ENCODE peak calls at places on chromosome 11, in ten cellular contexts. X, H, K, P, N, J, C, Y, U and F are unnamed samples.

GRCh38 chr11:90847268-90847886 is 624.5 kb upstream of the CHORDC1 start:
- DNase-seq in X (no peak), H (no peak), K (no peak), P (no peak), N (no peak), J (no peak), C (no peak), Y (no peak), U (no peak), F (no peak)

GRCh38 chr11:34970480-34970879 is 54.1 kb downstream of the PDHX start:
- DNase-seq in X (no peak), H (no peak), K (no peak), P (peak), N (no peak), J (no peak), C (no peak), Y (no peak), U (no peak), F (no peak)

GRCh38 chr11:118526688-118527087 is 586 bp upstream of the TTC36 start:
- DNase-seq in X (no peak), H (no peak), K (no peak), P (no peak), N (no peak), J (no peak), C (no peak), Y (no peak), U (no peak), F (no peak)

GRCh38 chr11:118211006-118211405 is 13.8 kb downstream of the JAML start:
- DNase-seq in X (no peak), H (peak), K (peak), P (peak), N (no peak), J (no peak), C (no peak), Y (no peak), U (no peak), F (no peak)

GRCh38 chr11:80533463-80533862 is 1092.6 kb upstream of the TENM4 start:
- DNase-seq in X (no peak), H (no peak), K (no peak), P (no peak), N (no peak), J (no peak), C (no peak), Y (no peak), U (no peak), F (no peak)

GRCh38 chr11:60978546-60979380 is 7.3 kb downstream of the CD6 start:
- DNase-seq in X (no peak), H (no peak), K (no peak), P (no peak), N (no peak), J (no peak), C (peak), Y (no peak), U (no peak), F (no peak)

GRCh38 chr11:86704710-86705109 is 32.3 kb upstream of the ME3 start:
- DNase-seq in X (no peak), H (no peak), K (no peak), P (no peak), N (no peak), J (no peak), C (no peak), Y (no peak), U (no peak), F (no peak)

GRCh38 chr11:1863352-1864215 is 10.7 kb downstream of the LSP1 start:
- DNase-seq in X (peak), H (peak), K (peak), P (peak), N (peak), J (no peak), C (no peak), Y (peak), U (peak), F (peak)

GRCh38 chr11:26331911-26332571 is at the start of gene ANO3:
- DNase-seq in X (peak), H (peak), K (peak), P (peak), N (no peak), J (no peak), C (peak), Y (peak), U (peak), F (peak)

GRCh38 chr11:72844356-72844755 is 30.1 kb downstream of the ATG16L2 start:
- DNase-seq in X (no peak), H (no peak), K (no peak), P (peak), N (no peak), J (no peak), C (no peak), Y (no peak), U (peak), F (no peak)

GRCh38 chr11:16917941-16918340 is 96.3 kb downstream of the PLEKHA7 start:
- DNase-seq in X (no peak), H (no peak), K (peak), P (no peak), N (no peak), J (no peak), C (no peak), Y (no peak), U (no peak), F (no peak)

GRCh38 chr11:12212181-12212820 is 101.9 kb downstream of the MICAL2 start:
- DNase-seq in X (no peak), H (no peak), K (no peak), P (peak), N (no peak), J (no peak), C (no peak), Y (no peak), U (no peak), F (no peak)

GRCh38 chr11:129804012-129804411 is 11.6 kb upstream of the TMEM45B start:
- DNase-seq in X (no peak), H (no peak), K (no peak), P (no peak), N (no peak), J (no peak), C (no peak), Y (no peak), U (no peak), F (no peak)

GRCh38 chr11:46658259-46658658 is 40.9 kb downstream of the ATG13 start:
- DNase-seq in X (peak), H (peak), K (peak), P (peak), N (no peak), J (no peak), C (no peak), Y (no peak), U (peak), F (no peak)

GRCh38 chr11:99535819-99536218 is 515.1 kb downstream of the CNTN5 start:
- DNase-seq in X (no peak), H (no peak), K (no peak), P (no peak), N (no peak), J (no peak), C (no peak), Y (no peak), U (no peak), F (no peak)

GRCh38 chr11:67436459-67437081 is 912 bp downstream of the PTPRCAP start:
- DNase-seq in X (no peak), H (no peak), K (peak), P (no peak), N (no peak), J (peak), C (peak), Y (peak), U (peak), F (no peak)

GRCh38 chr11:129854229-129854805 is 38.7 kb downstream of the TMEM45B start:
- DNase-seq in X (no peak), H (no peak), K (no peak), P (peak), N (no peak), J (no peak), C (no peak), Y (no peak), U (no peak), F (no peak)

GRCh38 chr11:45500457-45500856 is 165.0 kb downstream of the CHST1 start:
- DNase-seq in X (no peak), H (no peak), K (peak), P (no peak), N (no peak), J (no peak), C (no peak), Y (no peak), U (no peak), F (no peak)

GRCh38 chr11:82796970-82797594 is 63.4 kb upstream of the FAM181B start:
- DNase-seq in X (peak), H (no peak), K (no peak), P (no peak), N (peak), J (no peak), C (no peak), Y (no peak), U (no peak), F (no peak)

GRCh38 chr11:109956124-109956793 is 136.9 kb upstream of the ZC3H12C start:
- DNase-seq in X (no peak), H (no peak), K (no peak), P (no peak), N (no peak), J (no peak), C (no peak), Y (no peak), U (no peak), F (no peak)

GRCh38 chr11:43574949-43575915 is 105.3 kb upstream of the HSD17B12 start:
- DNase-seq in X (no peak), H (peak), K (peak), P (peak), N (no peak), J (no peak), C (peak), Y (no peak), U (peak), F (no peak)

GRCh38 chr11:131002145-131002544 is 85.9 kb upstream of the SNX19 start:
- DNase-seq in X (no peak), H (no peak), K (no peak), P (no peak), N (no peak), J (no peak), C (no peak), Y (no peak), U (no peak), F (no peak)

GRCh38 chr11:128685383-128686044 is 8.4 kb upstream of the FLI1 start:
- DNase-seq in X (no peak), H (peak), K (no peak), P (no peak), N (no peak), J (no peak), C (peak), Y (no peak), U (no peak), F (no peak)

GRCh38 chr11:36150986-36151385 is 138.2 kb downstream of the COMMD9 start:
- DNase-seq in X (no peak), H (peak), K (peak), P (peak), N (no peak), J (no peak), C (no peak), Y (no peak), U (no peak), F (no peak)

GRCh38 chr11:45713573-45713972 is 48.2 kb upstream of the CHST1 start:
- DNase-seq in X (no peak), H (no peak), K (no peak), P (peak), N (no peak), J (no peak), C (no peak), Y (no peak), U (no peak), F (no peak)

GRCh38 chr11:27459191-27459590 is 13.4 kb downstream of the LGR4 start:
- DNase-seq in X (no peak), H (no peak), K (no peak), P (no peak), N (no peak), J (no peak), C (no peak), Y (no peak), U (no peak), F (no peak)

GRCh38 chr11:44977493-44977984 is 26.9 kb upstream of the TP53I11 start:
- DNase-seq in X (no peak), H (no peak), K (no peak), P (no peak), N (no peak), J (no peak), C (no peak), Y (no peak), U (no peak), F (peak)

GRCh38 chr11:12556155-12556554 is 118.1 kb upstream of the TEAD1 start:
- DNase-seq in X (peak), H (peak), K (peak), P (peak), N (peak), J (no peak), C (no peak), Y (no peak), U (peak), F (no peak)

GRCh38 chr11:46422588-46422987 is 31.0 kb upstream of the CHRM4 start:
- DNase-seq in X (no peak), H (no peak), K (no peak), P (no peak), N (no peak), J (no peak), C (no peak), Y (no peak), U (peak), F (no peak)

GRCh38 chr11:57134284-57134683 is 47.5 kb upstream of the LRRC55 start:
- DNase-seq in X (no peak), H (no peak), K (no peak), P (no peak), N (no peak), J (no peak), C (no peak), Y (no peak), U (no peak), F (no peak)

GRCh38 chr11:123580557-123581275 is 73.7 kb downstream of the SCN3B start:
- DNase-seq in X (peak), H (peak), K (peak), P (peak), N (peak), J (peak), C (peak), Y (peak), U (peak), F (peak)

GRCh38 chr11:112318193-112318592 is 57.5 kb upstream of the PLET1 start:
- DNase-seq in X (no peak), H (peak), K (peak), P (peak), N (no peak), J (no peak), C (no peak), Y (peak), U (peak), F (no peak)

GRCh38 chr11:57345555-57346151 is 7.5 kb downstream of the P2RX3 start:
- DNase-seq in X (peak), H (peak), K (peak), P (peak), N (peak), J (peak), C (peak), Y (peak), U (peak), F (peak)

GRCh38 chr11:101885631-101886030 is 29.2 kb upstream of the CEP126 start:
- DNase-seq in X (no peak), H (no peak), K (no peak), P (no peak), N (no peak), J (no peak), C (no peak), Y (no peak), U (no peak), F (no peak)

GRCh38 chr11:101881586-101881985 is 33.2 kb upstream of the CEP126 start:
- DNase-seq in X (no peak), H (no peak), K (no peak), P (peak), N (no peak), J (no peak), C (no peak), Y (no peak), U (no peak), F (no peak)

DNA sequence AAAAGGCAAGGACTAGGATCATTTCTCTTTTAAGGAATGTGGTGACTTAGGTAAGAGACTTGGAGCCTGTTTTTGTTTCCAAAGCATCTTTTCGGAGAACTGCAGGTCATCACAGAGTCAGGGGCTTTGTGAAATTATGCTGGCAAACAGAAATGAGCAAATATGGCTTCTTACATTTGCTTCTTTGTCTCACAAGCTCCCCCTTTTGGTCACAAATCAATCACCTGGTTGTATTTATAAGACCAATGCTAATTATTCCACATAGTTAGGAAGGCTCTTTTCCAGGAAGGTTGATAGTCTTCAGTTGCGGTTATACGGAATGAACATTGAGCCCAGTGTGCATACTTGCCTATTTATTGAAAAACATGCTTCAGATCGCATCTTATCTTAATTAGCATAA is 34.6 kb upstream of the CEP126 start:
- DNase-seq in X (no peak), H (peak), K (peak), P (peak), N (no peak), J (no peak), C (no peak), Y (peak), U (peak), F (no peak)
- TF ChIP-seq CTCF in X (no peak), H (peak), K (peak), P (peak), N (no peak), J (no peak), C (peak), Y (peak), U (peak), F (peak)

GRCh38 chr11:65027213-65028067 is at the start of gene SNX15:
- DNase-seq in X (peak), H (peak), K (peak), P (peak), N (peak), J (peak), C (peak), Y (peak), U (peak), F (peak)
- TF ChIP-seq CTCF in X (peak), H (peak), K (peak), P (peak), N (no peak), J (peak), C (peak), Y (peak), U (peak), F (peak)

DNA sequence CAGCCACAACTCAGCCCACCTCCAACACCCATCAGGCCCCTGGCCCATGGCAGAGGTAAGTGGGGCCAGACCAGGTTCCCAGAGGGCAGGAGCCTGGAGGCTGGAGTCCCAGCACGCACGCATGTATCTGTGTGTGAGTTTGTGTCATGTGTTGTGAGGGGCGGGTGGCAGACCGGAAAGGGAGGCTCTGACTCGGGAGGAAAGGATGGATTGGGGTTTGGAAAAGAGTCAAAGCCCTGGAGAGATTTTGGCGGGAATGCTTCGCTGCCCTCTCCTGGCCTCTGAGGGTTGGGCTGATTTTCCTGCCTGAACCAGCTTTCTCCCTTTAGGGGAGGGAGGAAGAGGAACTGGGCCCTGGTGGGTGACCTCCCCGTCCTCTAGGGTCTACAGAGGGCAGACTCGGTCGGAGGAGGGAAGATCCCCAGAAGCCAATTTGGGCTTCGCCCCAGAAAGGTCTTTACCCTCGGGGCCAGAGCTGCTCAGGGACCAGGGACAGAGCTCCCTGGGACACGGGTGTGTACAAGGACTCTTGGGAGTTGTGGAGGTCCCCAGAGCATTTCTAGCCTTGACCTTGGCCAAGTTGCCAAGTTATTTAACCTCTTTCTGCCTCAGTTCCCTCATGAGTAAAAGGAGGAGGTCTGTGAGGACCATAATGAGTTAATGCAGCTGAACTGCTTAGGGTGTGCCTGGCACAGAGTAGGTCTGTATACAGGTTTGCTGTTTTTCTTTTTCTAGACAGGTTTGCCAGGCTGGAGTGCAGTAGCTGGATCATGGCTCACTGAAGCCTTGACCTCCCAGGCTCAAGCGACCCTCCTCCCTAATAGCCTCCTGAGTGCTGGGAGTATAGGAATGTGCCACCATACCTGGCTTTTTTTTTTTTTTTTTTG is 6.9 kb downstream of the C11orf68 start:
- DNase-seq in X (peak), H (peak), K (peak), P (peak), N (no peak), J (no peak), C (peak), Y (peak), U (peak), F (no peak)
- TF ChIP-seq CTCF in X (peak), H (peak), K (peak), P (peak), N (no peak), J (no peak), C (peak), Y (peak), U (peak), F (no peak)

GRCh38 chr11:65008016-65008415 is 5.9 kb upstream of the ARL2 start:
- DNase-seq in X (no peak), H (peak), K (peak), P (no peak), N (no peak), J (no peak), C (no peak), Y (no peak), U (no peak), F (no peak)
- TF ChIP-seq CTCF in X (no peak), H (no peak), K (no peak), P (no peak), N (no peak), J (no peak), C (no peak), Y (no peak), U (no peak), F (no peak)

GRCh38 chr11:70503201-70503877 is 105.0 kb downstream of the CTTN start:
- DNase-seq in X (no peak), H (no peak), K (no peak), P (no peak), N (no peak), J (no peak), C (no peak), Y (no peak), U (no peak), F (no peak)

GRCh38 chr11:70505331-70505731 is 107.0 kb downstream of the CTTN start:
- DNase-seq in X (no peak), H (no peak), K (no peak), P (no peak), N (no peak), J (no peak), C (no peak), Y (no peak), U (no peak), F (no peak)

GRCh38 chr11:70504246-70505020 is 106.1 kb downstream of the CTTN start:
- DNase-seq in X (no peak), H (no peak), K (no peak), P (no peak), N (no peak), J (no peak), C (no peak), Y (no peak), U (no peak), F (no peak)

GRCh38 chr11:70502677-70503076 is 104.3 kb downstream of the CTTN start:
- DNase-seq in X (no peak), H (no peak), K (no peak), P (no peak), N (no peak), J (no peak), C (no peak), Y (no peak), U (no peak), F (no peak)

GRCh38 chr11:70503878-70504240 is 105.5 kb downstream of the CTTN start:
- DNase-seq in X (no peak), H (no peak), K (no peak), P (no peak), N (no peak), J (no peak), C (no peak), Y (no peak), U (no peak), F (peak)
- TF ChIP-seq CTCF in X (no peak), H (no peak), K (no peak), P (no peak), N (no peak), J (no peak), C (no peak), Y (peak), U (no peak), F (no peak)